ENCODE peak calls at places on chromosomes 5 and 9, in seven cellular contexts. T is naive thymus-derived CD8-positive, alpha-beta T cell; F is GM04504; N is stromal cell of bone marrow; X is fibroblast of lung; E is Kasumi-1; G is myocyte. U is an unnamed sample.

GRCh38 chr5:110377411-110378392 is 348.8 kb downstream of the TMEM232 start:
- DNase-seq in T (no peak), F (peak; percentile 72), N (peak; percentile 46), X (peak; percentile 94), E (no peak), G (peak; percentile 22), U (no peak)

GRCh38 chr5:68033961-68034581 is 181.5 kb upstream of the PIK3R1 start:
- DNase-seq in T (no peak), F (no peak), N (no peak), X (peak; percentile 82), E (no peak), G (peak; percentile 32), U (no peak)

GRCh38 chr9:70105142-70105541 is 61.5 kb downstream of the MAMDC2 start:
- DNase-seq in T (no peak), F (no peak), N (no peak), X (peak; percentile 46), E (no peak), G (no peak), U (no peak)

GRCh38 chr5:135843571-135844337 is 9.3 kb downstream of the SLC25A48 start:
- DNase-seq in T (no peak), F (no peak), N (no peak), X (no peak), E (no peak), G (no peak), U (no peak)

GRCh38 chr5:134007581-134008256 is 2.9 kb upstream of the VDAC1 start:
- DNase-seq in T (no peak), F (no peak), N (no peak), X (peak; percentile 34), E (no peak), G (no peak), U (no peak)

GRCh38 chr9:6106576-6107339 is 91.3 kb upstream of the RANBP6 start:
- DNase-seq in T (no peak), F (peak; percentile 39), N (no peak), X (peak; percentile 2), E (peak; percentile 81), G (peak; percentile 76), U (no peak)

GRCh38 chr9:77785341-77785740 is 137.2 kb upstream of the GNA14 start:
- DNase-seq in T (no peak), F (no peak), N (no peak), X (no peak), E (no peak), G (no peak), U (no peak)

GRCh38 chr9:112224401-112225289 is 49.5 kb upstream of the SUSD1 start:
- DNase-seq in T (no peak), F (peak; percentile 44), N (peak; percentile 52), X (peak; percentile 78), E (no peak), G (peak; percentile 58), U (no peak)

GRCh38 chr5:167644619-167645018 is 646.8 kb upstream of the WWC1 start:
- DNase-seq in T (no peak), F (no peak), N (peak; percentile 10), X (peak; percentile 48), E (no peak), G (no peak), U (no peak)

GRCh38 chr5:1493413-1493812 is 30.3 kb downstream of the LPCAT1 start:
- DNase-seq in T (no peak), F (no peak), N (no peak), X (no peak), E (no peak), G (no peak), U (no peak)

GRCh38 chr9:123724211-123724831 is 205.6 kb downstream of the DENND1A start:
- DNase-seq in T (no peak), F (no peak), N (peak; percentile 32), X (peak; percentile 44), E (no peak), G (peak; percentile 44), U (no peak)

GRCh38 chr9:3525836-3526165 is at the start of gene RFX3:
- DNase-seq in T (peak; percentile 91), F (peak; percentile 96), N (peak; percentile 96), X (peak; percentile 98), E (peak; percentile 58), G (peak; percentile 94), U (peak; percentile 91)

GRCh38 chr5:127228540-127229184 is 61.9 kb upstream of the MEGF10 start:
- DNase-seq in T (no peak), F (no peak), N (no peak), X (peak; percentile 6), E (no peak), G (no peak), U (no peak)

GRCh38 chr5:100828071-100828689 is 74.9 kb downstream of the ST8SIA4 start:
- DNase-seq in T (no peak), F (no peak), N (no peak), X (peak; percentile 16), E (peak; percentile 46), G (peak; percentile 45), U (no peak)

GRCh38 chr9:22158983-22159382 is 149.9 kb upstream of the CDKN2B start:
- DNase-seq in T (no peak), F (no peak), N (peak; percentile 35), X (peak; percentile 86), E (peak; percentile 61), G (no peak), U (no peak)

GRCh38 chr9:27276182-27277030 is 20.5 kb downstream of the EQTN start:
- DNase-seq in T (no peak), F (peak; percentile 20), N (peak; percentile 33), X (peak; percentile 43), E (peak; percentile 48), G (peak; percentile 67), U (no peak)

GRCh38 chr9:77215874-77216273 is 38.5 kb downstream of the VPS13A start:
- DNase-seq in T (no peak), F (no peak), N (no peak), X (peak; percentile 8), E (peak; percentile 71), G (peak; percentile 8), U (no peak)

U was measured in CD4-positive, alpha-beta memory T cell.